ENCODE peak calls at places on chromosome 22, in four cellular contexts. R is uterus, A is H1, V is A549. L is an unnamed sample.

GRCh38 chr22:50440544-50441249 is 34.1 kb downstream of the SBF1 start:
- DNase-seq in R (no peak), A (no peak), V (no peak), L (no peak)

GRCh38 chr22:29914165-29914564 is 31.2 kb downstream of the MTMR3 start:
- DNase-seq in R (no peak), A (no peak), V (no peak), L (peak; percentile 10)

GRCh38 chr22:19357270-19358105 is 66.0 kb upstream of the CLTCL1 start:
- DNase-seq in R (no peak), A (no peak), V (no peak), L (no peak)

GRCh38 chr22:50289942-50290630 is 17.4 kb downstream of the PLXNB2 start:
- DNase-seq in R (no peak), A (no peak), V (no peak), L (no peak)

GRCh38 chr22:32801436-32802290 is at the start of gene TIMP3:
- DNase-seq in R (peak; percentile 94), A (peak; percentile 57), V (peak; percentile 7), L (no peak)

GRCh38 chr22:45284705-45285305 is at the start of gene UPK3A:
- DNase-seq in R (peak; percentile 48), A (no peak), V (no peak), L (no peak)

GRCh38 chr22:28976588-28976987 is 85.0 kb downstream of the C22orf31 start:
- DNase-seq in R (no peak), A (no peak), V (no peak), L (peak; percentile 36)

GRCh38 chr22:20024225-20025087 is 3.5 kb downstream of the TANGO2 start:
- DNase-seq in R (no peak), A (no peak), V (no peak), L (no peak)

GRCh38 chr22:41880653-41881052 is 34.2 kb downstream of the SHISA8 start:
- DNase-seq in R (no peak), A (no peak), V (no peak), L (no peak)

GRCh38 chr22:26903030-26903856 is 245.9 kb downstream of the MIAT start:
- DNase-seq in R (no peak), A (no peak), V (no peak), L (no peak)

GRCh38 chr22:20145206-20145831 is 5.5 kb downstream of the CCDC188 start:
- DNase-seq in R (no peak), A (no peak), V (no peak), L (no peak)

GRCh38 chr22:17201285-17201945 is 17.8 kb downstream of the ADA2 start:
- DNase-seq in R (no peak), A (no peak), V (peak; percentile 16), L (no peak)

GRCh38 chr22:19361501-19362103 is 69.9 kb downstream of the HIRA start:
- DNase-seq in R (no peak), A (no peak), V (no peak), L (no peak)

GRCh38 chr22:28091486-28091885 is 172.4 kb upstream of the PITPNB start:
- DNase-seq in R (no peak), A (no peak), V (no peak), L (no peak)

GRCh38 chr22:25546751-25547150 is 17.7 kb upstream of the GRK3 start:
- DNase-seq in R (no peak), A (no peak), V (no peak), L (no peak)

GRCh38 chr22:46003271-46004091 is 26.5 kb upstream of the WNT7B start:
- DNase-seq in R (no peak), A (no peak), V (no peak), L (peak; percentile 55)

GRCh38 chr22:49469896-49470740 is 357.6 kb downstream of the BRD1 start:
- DNase-seq in R (no peak), A (no peak), V (no peak), L (no peak)

GRCh38 chr22:48663297-48663696 is 1164.4 kb downstream of the BRD1 start:
- DNase-seq in R (no peak), A (no peak), V (peak; percentile 54), L (no peak)

GRCh38 chr22:50548046-50548912 is 2.6 kb downstream of the KLHDC7B start:
- DNase-seq in R (no peak), A (no peak), V (no peak), L (no peak)

GRCh38 chr22:27591060-27591459 is 210.5 kb downstream of the MN1 start:
- DNase-seq in R (peak; percentile 36), A (no peak), V (no peak), L (no peak)

GRCh38 chr22:28116261-28116673 is 197.2 kb upstream of the PITPNB start:
- DNase-seq in R (peak; percentile 81), A (no peak), V (peak; percentile 19), L (no peak)

GRCh38 chr22:28440517-28441366 is 238.9 kb downstream of the TTC28 start:
- DNase-seq in R (no peak), A (no peak), V (no peak), L (no peak)

GRCh38 chr22:22959147-22959827 is 71.7 kb downstream of the IGLL5 start:
- DNase-seq in R (peak; percentile 61), A (no peak), V (peak; percentile 66), L (no peak)

GRCh38 chr22:24244144-24244787 is 616 bp downstream of the GGT5 start:
- DNase-seq in R (peak; percentile 65), A (no peak), V (no peak), L (no peak)

GRCh38 chr22:19870153-19871022 is 15.7 kb upstream of the GNB1L start:
- DNase-seq in R (peak; percentile 13), A (no peak), V (no peak), L (no peak)

GRCh38 chr22:20964090-20964798 is 2.8 kb upstream of the AIFM3 start:
- DNase-seq in R (no peak), A (no peak), V (no peak), L (no peak)

GRCh38 chr22:27687984-27688545 is 113.5 kb downstream of the MN1 start:
- DNase-seq in R (no peak), A (no peak), V (peak; percentile 31), L (no peak)

GRCh38 chr22:27492566-27493201 is 308.9 kb downstream of the MN1 start:
- DNase-seq in R (no peak), A (no peak), V (no peak), L (no peak)

GRCh38 chr22:19443544-19444211 is 3.8 kb downstream of the C22orf39 start:
- DNase-seq in R (no peak), A (no peak), V (no peak), L (no peak)

GRCh38 chr22:28978863-28979799 is 82.5 kb downstream of the C22orf31 start:
- DNase-seq in R (no peak), A (no peak), V (no peak), L (no peak)

GRCh38 chr22:27420817-27421361 is 380.7 kb downstream of the MN1 start:
- DNase-seq in R (peak; percentile 77), A (no peak), V (no peak), L (peak; percentile 41)

GRCh38 chr22:17475318-17476212 is 87.7 kb upstream of the SLC25A18 start:
- DNase-seq in R (no peak), A (no peak), V (no peak), L (no peak)

GRCh38 chr22:25078591-25078990 is 121.1 kb upstream of the CRYBB3 start:
- DNase-seq in R (no peak), A (no peak), V (no peak), L (no peak)

DNA sequence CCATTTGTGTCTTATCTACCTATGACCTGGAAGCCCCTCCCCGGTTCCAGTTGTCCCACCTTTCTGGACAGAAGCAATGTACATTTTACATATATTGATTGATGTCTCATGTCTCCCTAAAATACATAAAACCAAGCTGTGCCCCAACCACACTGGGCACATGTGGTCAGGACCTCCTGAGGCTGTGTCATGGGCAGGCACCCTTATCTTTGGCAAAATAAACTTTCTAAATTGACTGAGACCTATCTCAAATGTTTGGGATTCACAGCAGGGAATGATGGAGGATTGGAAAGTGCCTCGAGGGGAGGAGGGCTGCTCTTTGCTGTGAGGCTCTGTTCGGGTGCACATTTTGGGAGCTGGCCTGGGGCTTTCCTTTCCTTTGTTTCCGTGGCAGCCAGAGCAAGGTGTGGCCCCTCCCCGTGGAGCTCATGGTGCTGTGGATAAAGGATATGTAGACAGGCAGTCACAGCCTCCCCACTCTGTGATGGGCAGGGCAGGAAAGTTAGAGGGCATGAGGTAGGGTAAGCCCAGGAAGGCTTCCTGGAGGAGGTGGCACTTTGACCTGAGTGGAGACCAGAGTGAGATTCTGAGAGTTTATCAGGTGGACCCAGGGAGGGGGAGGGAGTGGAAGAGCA is 615.6 kb downstream of the TBC1D22A start:
- DNase-seq in R (no peak), A (no peak), V (no peak), L (no peak)
- TF ChIP-seq POLR2A in R (no peak), A (no peak), V (no peak), L (no peak)

GRCh38 chr22:31630331-31631329 is 31.4 kb downstream of the PISD start:
- DNase-seq in R (peak; percentile 81), A (peak; percentile 53), V (peak; percentile 44), L (peak; percentile 73)
- TF ChIP-seq POLR2A in R (peak; percentile 22), A (no peak), V (peak; percentile 37), L (peak; percentile 21)

GRCh38 chr22:43090130-43090789 is 1.1 kb upstream of the TTLL1 start:
- DNase-seq in R (peak; percentile 36), A (no peak), V (peak; percentile 93), L (peak; percentile 74)

GRCh38 chr22:43088616-43088978 is 594 bp downstream of the TTLL1 start:
- DNase-seq in R (no peak), A (no peak), V (no peak), L (no peak)

GRCh38 chr22:43085658-43086606 is 3.3 kb downstream of the TTLL1 start:
- DNase-seq in R (no peak), A (no peak), V (no peak), L (no peak)

GRCh38 chr22:43092085-43092484 is 2.9 kb upstream of the TTLL1 start:
- DNase-seq in R (no peak), A (no peak), V (no peak), L (no peak)

GRCh38 chr22:43088979-43089717 is at the start of gene TTLL1:
- DNase-seq in R (peak; percentile 85), A (peak; percentile 75), V (peak; percentile 86), L (peak; percentile 89)
- TF ChIP-seq POLR2A in R (peak; percentile 20), A (no peak), V (peak; percentile 44), L (peak; percentile 39)

GRCh38 chr22:36453266-36453607 is 28.2 kb downstream of the TXN2 start:
- DNase-seq in R (no peak), A (no peak), V (no peak), L (no peak)

GRCh38 chr22:36455571-36456458 is 25.6 kb downstream of the TXN2 start:
- DNase-seq in R (no peak), A (no peak), V (no peak), L (no peak)

GRCh38 chr22:36456459-36456835 is 25.0 kb downstream of the TXN2 start:
- DNase-seq in R (no peak), A (no peak), V (no peak), L (no peak)

GRCh38 chr22:36453855-36454378 is 27.5 kb downstream of the TXN2 start:
- DNase-seq in R (no peak), A (no peak), V (no peak), L (no peak)

DNA sequence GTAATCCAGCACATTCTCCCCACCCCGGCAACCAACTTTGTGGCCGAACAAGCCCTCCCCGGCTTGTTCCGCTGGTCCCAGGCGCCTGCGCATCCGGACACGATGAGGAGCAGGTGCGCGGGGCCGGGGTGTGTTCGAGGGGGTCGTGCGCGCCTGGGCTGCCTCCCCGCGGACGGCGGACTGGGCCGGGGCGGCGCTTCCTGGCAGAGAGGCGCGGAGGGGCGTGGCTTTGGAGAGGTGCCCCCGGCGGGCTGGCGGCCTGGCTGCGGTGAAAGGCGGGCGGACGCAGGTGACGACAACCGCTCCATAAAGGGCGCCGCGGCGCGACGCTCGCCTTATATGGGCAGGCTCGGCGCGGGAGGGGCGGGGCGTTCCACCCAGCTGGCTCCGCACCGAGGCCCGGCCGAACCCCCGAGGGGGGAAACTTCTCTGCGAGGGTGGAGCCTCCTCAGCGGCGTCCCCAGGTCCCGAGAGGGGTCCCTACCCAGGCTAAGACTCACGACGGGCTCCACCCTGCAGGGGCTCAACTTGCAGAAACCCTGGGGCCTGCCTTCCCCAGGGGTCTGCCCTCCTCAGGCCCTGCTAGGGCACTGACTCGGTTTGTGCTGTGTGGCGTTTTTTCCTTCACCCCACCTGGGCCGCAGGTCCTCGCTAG is 26.4 kb downstream of the TXN2 start:
- DNase-seq in R (peak; percentile 95), A (peak; percentile 91), V (peak; percentile 94), L (no peak)
- TF ChIP-seq POLR2A in R (peak; percentile 93), A (no peak), V (peak; percentile 38), L (no peak)

L was measured in H54.